ENCODE peak calls at places on chromosome 1, in six cellular contexts. One of them, this sample, is unnamed.

GRCh38 chr1:226586650-226587443 is 38.3 kb downstream of the STUM start:
- DNase-seq in right cardiac atrium: no peak
- DNase-seq in Panc1: no peak
- DNase-seq in HCT116: no peak
- DNase-seq in cardiac muscle cell: no peak
- DNase-seq in esophagus squamous epithelium: no peak
- DNase-seq in this sample: no peak

GRCh38 chr1:169109561-169110134 is 3.2 kb downstream of the ATP1B1 start:
- DNase-seq in esophagus squamous epithelium: no peak
- DNase-seq in cardiac muscle cell: peak; percentile 94
- DNase-seq in HCT116: peak; percentile 88
- DNase-seq in right cardiac atrium: peak; percentile 46
- DNase-seq in Panc1: peak; percentile 71
- DNase-seq in this sample: peak; percentile 88

GRCh38 chr1:12811409-12811784 is 19.8 kb downstream of the PRAMEF11 start:
- DNase-seq in esophagus squamous epithelium: no peak
- DNase-seq in Panc1: no peak
- DNase-seq in right cardiac atrium: no peak
- DNase-seq in cardiac muscle cell: no peak
- DNase-seq in HCT116: no peak
- DNase-seq in this sample: no peak

GRCh38 chr1:176575991-176576390 is 113.0 kb downstream of the PAPPA2 start:
- DNase-seq in right cardiac atrium: no peak
- DNase-seq in esophagus squamous epithelium: no peak
- DNase-seq in HCT116: no peak
- DNase-seq in cardiac muscle cell: no peak
- DNase-seq in Panc1: no peak
- DNase-seq in this sample: no peak

GRCh38 chr1:172567720-172568119 is 34.8 kb downstream of the SUCO start:
- DNase-seq in Panc1: no peak
- DNase-seq in HCT116: no peak
- DNase-seq in esophagus squamous epithelium: no peak
- DNase-seq in cardiac muscle cell: no peak
- DNase-seq in right cardiac atrium: no peak
- DNase-seq in this sample: no peak

GRCh38 chr1:37728416-37728815 is 36.1 kb downstream of the CDCA8 start:
- DNase-seq in cardiac muscle cell: no peak
- DNase-seq in right cardiac atrium: no peak
- DNase-seq in esophagus squamous epithelium: no peak
- DNase-seq in Panc1: no peak
- DNase-seq in HCT116: no peak
- DNase-seq in this sample: no peak

GRCh38 chr1:25572708-25573590 is 29.5 kb downstream of the LDLRAP1 start:
- DNase-seq in Panc1: peak; percentile 15
- DNase-seq in esophagus squamous epithelium: no peak
- DNase-seq in right cardiac atrium: peak; percentile 52
- DNase-seq in cardiac muscle cell: peak; percentile 69
- DNase-seq in HCT116: no peak
- DNase-seq in this sample: peak; percentile 85

GRCh38 chr1:169106921-169107672 is 607 bp downstream of the ATP1B1 start:
- DNase-seq in cardiac muscle cell: no peak
- DNase-seq in right cardiac atrium: peak; percentile 32
- DNase-seq in esophagus squamous epithelium: no peak
- DNase-seq in Panc1: peak; percentile 24
- DNase-seq in HCT116: no peak
- DNase-seq in this sample: no peak

GRCh38 chr1:207286747-207287528 is 34.5 kb upstream of the CD55 start:
- DNase-seq in right cardiac atrium: no peak
- DNase-seq in Panc1: no peak
- DNase-seq in esophagus squamous epithelium: no peak
- DNase-seq in HCT116: no peak
- DNase-seq in cardiac muscle cell: no peak
- DNase-seq in this sample: no peak

GRCh38 chr1:245154429-245155185 is at the start of gene KIF26B:
- DNase-seq in cardiac muscle cell: peak; percentile 89
- DNase-seq in HCT116: no peak
- DNase-seq in Panc1: no peak
- DNase-seq in right cardiac atrium: peak; percentile 35
- DNase-seq in esophagus squamous epithelium: no peak
- DNase-seq in this sample: peak; percentile 40

GRCh38 chr1:18682375-18682774 is 51.7 kb downstream of the PAX7 start:
- DNase-seq in cardiac muscle cell: no peak
- DNase-seq in Panc1: no peak
- DNase-seq in right cardiac atrium: no peak
- DNase-seq in esophagus squamous epithelium: no peak
- DNase-seq in HCT116: no peak
- DNase-seq in this sample: no peak

GRCh38 chr1:16420719-16421118 is 16.5 kb downstream of the SPATA21 start:
- DNase-seq in right cardiac atrium: no peak
- DNase-seq in esophagus squamous epithelium: peak; percentile 14
- DNase-seq in HCT116: no peak
- DNase-seq in Panc1: no peak
- DNase-seq in cardiac muscle cell: no peak
- DNase-seq in this sample: no peak

GRCh38 chr1:77438239-77438913 is 156.6 kb downstream of the AK5 start:
- DNase-seq in Panc1: no peak
- DNase-seq in esophagus squamous epithelium: no peak
- DNase-seq in right cardiac atrium: peak; percentile 15
- DNase-seq in HCT116: no peak
- DNase-seq in cardiac muscle cell: no peak
- DNase-seq in this sample: peak; percentile 21

GRCh38 chr1:222920169-222920568 is 105.3 kb downstream of the DISP1 start:
- DNase-seq in cardiac muscle cell: no peak
- DNase-seq in Panc1: no peak
- DNase-seq in esophagus squamous epithelium: no peak
- DNase-seq in HCT116: no peak
- DNase-seq in right cardiac atrium: no peak
- DNase-seq in this sample: no peak

GRCh38 chr1:29325675-29326074 is 89.4 kb downstream of the PTPRU start:
- DNase-seq in HCT116: no peak
- DNase-seq in right cardiac atrium: no peak
- DNase-seq in esophagus squamous epithelium: no peak
- DNase-seq in cardiac muscle cell: no peak
- DNase-seq in Panc1: no peak
- DNase-seq in this sample: no peak

GRCh38 chr1:29322861-29323585 is 86.7 kb downstream of the PTPRU start:
- DNase-seq in HCT116: no peak
- DNase-seq in right cardiac atrium: no peak
- DNase-seq in Panc1: no peak
- DNase-seq in cardiac muscle cell: no peak
- DNase-seq in esophagus squamous epithelium: no peak
- DNase-seq in this sample: no peak

GRCh38 chr1:29323636-29324035 is 87.3 kb downstream of the PTPRU start:
- DNase-seq in Panc1: no peak
- DNase-seq in esophagus squamous epithelium: no peak
- DNase-seq in cardiac muscle cell: no peak
- DNase-seq in right cardiac atrium: no peak
- DNase-seq in HCT116: no peak
- DNase-seq in this sample: no peak

GRCh38 chr1:29324771-29325351 is 88.5 kb downstream of the PTPRU start:
- DNase-seq in esophagus squamous epithelium: no peak
- DNase-seq in right cardiac atrium: no peak
- DNase-seq in Panc1: no peak
- DNase-seq in cardiac muscle cell: peak; percentile 49
- DNase-seq in HCT116: peak; percentile 8
- DNase-seq in this sample: no peak

DNA sequence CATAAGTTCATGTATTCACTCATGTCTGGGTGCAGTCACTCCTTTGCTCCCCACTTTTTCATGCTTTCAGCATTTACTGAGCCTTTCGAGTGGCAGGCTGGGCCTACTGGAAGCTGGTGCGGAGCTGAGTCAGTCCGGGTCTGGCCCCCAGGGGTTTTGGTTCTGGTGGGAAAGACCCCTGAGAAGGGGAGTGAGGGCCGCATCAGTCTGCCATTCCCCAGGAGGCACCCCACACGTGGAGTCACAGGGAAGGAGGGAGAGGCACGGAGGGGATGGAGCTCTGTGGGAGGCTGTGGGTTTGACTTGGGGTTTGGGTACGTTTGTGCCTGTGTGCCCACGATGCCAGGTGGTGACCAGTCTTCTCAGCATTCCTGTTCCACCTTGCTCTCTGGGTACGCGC is 87.9 kb downstream of the PTPRU start:
- DNase-seq in cardiac muscle cell: no peak
- DNase-seq in Panc1: no peak
- DNase-seq in right cardiac atrium: no peak
- DNase-seq in esophagus squamous epithelium: no peak
- DNase-seq in HCT116: no peak
- DNase-seq in this sample: no peak
- H3K27ac ChIP-seq in cardiac muscle cell: no peak overlapping the region
- H3K27ac ChIP-seq in Panc1: no peak overlapping the region
- H3K27ac ChIP-seq in right cardiac atrium: no peak overlapping the region
- H3K27ac ChIP-seq in esophagus squamous epithelium: no peak overlapping the region
- H3K27ac ChIP-seq in HCT116: no peak overlapping the region
- H3K27ac ChIP-seq in this sample: no peak overlapping the region

DNA sequence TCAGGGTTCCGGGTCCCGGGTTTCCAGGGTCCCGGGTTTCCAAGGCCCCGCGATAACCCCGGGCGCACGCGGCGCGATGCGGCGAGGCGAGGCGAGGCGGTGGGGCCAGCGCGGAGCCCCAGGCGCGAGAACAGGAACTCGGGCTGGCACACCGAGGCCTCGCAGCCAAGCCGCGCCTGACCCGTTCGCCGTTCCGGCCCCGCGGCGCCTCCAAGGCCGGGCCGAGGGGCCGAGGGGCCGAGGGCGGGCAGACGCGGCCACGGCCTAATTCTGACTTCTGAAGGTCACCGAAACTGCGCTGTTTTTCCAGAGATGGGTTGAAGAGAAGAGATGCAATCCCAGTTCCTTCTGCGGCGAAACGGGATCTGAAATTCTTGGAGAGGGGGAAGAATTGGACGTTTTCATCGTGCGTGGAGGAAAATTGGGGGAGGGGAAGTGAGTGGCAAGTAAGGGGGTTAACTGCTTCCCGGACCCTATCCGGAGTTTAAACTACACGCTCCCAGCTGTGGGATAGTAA is 8.3 kb downstream of the TBX15 start:
- DNase-seq in HCT116: no peak
- DNase-seq in right cardiac atrium: no peak
- DNase-seq in cardiac muscle cell: peak; percentile 50
- DNase-seq in esophagus squamous epithelium: no peak
- DNase-seq in Panc1: no peak
- DNase-seq in this sample: no peak
- H3K4me3 ChIP-seq in HCT116: no peak overlapping the region
- H3K4me3 ChIP-seq in right cardiac atrium: peak overlapping the region; percentile 31
- H3K4me3 ChIP-seq in cardiac muscle cell: peak overlapping the region; percentile 8
- H3K4me3 ChIP-seq in esophagus squamous epithelium: peak overlapping the region; percentile 12
- H3K4me3 ChIP-seq in Panc1: no peak overlapping the region
- H3K4me3 ChIP-seq in this sample: peak overlapping the region; percentile 16

DNA sequence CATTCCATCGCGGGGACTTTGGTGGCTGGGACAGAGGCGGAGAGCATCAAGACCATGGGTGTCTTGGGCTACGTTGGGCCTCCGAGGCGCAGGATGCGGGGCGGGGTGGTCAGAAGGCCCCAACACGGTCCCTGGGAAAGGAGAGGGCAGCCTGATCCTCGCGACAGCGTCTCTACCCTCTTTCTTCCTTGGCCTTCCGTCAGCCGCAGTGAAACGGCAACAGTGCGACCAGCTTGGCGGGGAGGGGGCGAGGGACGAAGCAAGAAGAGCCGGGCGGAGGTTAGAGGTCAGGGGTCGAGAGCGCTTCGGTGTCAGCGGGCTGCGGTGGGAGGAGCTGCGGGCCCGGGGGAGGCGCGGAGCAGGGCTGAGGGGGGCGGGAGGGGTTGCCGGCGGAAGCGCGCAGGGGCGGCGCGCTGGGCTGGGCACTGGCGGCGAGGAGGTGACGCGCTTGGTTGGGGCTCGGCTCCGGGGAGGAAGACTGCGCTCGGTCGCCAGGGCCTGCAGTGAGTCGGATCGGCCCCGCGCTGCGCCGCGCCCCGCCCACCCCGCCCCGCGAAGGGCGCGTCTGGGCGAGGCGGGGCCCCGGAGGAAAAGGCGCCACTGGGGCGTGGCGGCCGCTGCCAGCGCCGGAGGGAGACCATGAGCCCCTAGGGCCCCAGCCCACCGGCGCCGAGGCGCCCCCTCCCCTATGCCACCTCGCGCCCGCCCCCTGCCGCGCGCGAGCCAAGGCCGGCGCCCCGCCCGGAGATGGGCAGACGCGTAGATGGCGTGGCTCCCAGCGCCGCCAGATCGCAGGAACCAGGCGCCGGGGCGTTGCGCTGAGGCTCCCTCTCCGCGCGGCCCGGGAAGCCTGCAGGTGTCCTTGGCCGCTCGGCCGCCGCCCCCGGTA is at the start of gene KCNC4:
- DNase-seq in esophagus squamous epithelium: peak; percentile 59
- DNase-seq in HCT116: peak; percentile 56
- DNase-seq in right cardiac atrium: peak; percentile 93
- DNase-seq in cardiac muscle cell: peak; percentile 88
- DNase-seq in Panc1: no peak
- DNase-seq in this sample: peak; percentile 95
- H3K4me1 ChIP-seq in esophagus squamous epithelium: peaks cover 60% of the 10 kb centered on the region
- H3K4me1 ChIP-seq in HCT116: peaks cover 23% of the 10 kb centered on the region
- H3K4me1 ChIP-seq in right cardiac atrium: peaks cover 4% of the 10 kb centered on the region
- H3K4me1 ChIP-seq in cardiac muscle cell: no peaks in the 10 kb centered on the region
- H3K4me1 ChIP-seq in Panc1: peaks cover 19% of the 10 kb centered on the region
- H3K4me1 ChIP-seq in this sample: peaks cover 13% of the 10 kb centered on the region

GRCh38 chr1:155136728-155137127 is 1.1 kb downstream of the SLC50A1 start:
- DNase-seq in right cardiac atrium: no peak
- DNase-seq in cardiac muscle cell: no peak
- DNase-seq in HCT116: no peak
- DNase-seq in esophagus squamous epithelium: no peak
- DNase-seq in Panc1: no peak
- DNase-seq in this sample: no peak
- H3K27ac ChIP-seq in right cardiac atrium: peak overlapping the region; percentile 4
- H3K27ac ChIP-seq in cardiac muscle cell: peak overlapping the region; percentile 93
- H3K27ac ChIP-seq in HCT116: peak overlapping the region; percentile 95
- H3K27ac ChIP-seq in esophagus squamous epithelium: peak overlapping the region; percentile 97
- H3K27ac ChIP-seq in Panc1: peak overlapping the region; percentile 93
- H3K27ac ChIP-seq in this sample: peak overlapping the region; percentile 100